ENCODE peak calls at places on chromosomes 13 and 19, in four cellular contexts. One of them, this sample, is unnamed.
A peak's percentile ranks its signal among the peaks of the same experiment; 100 is the strongest.

GRCh38 chr19:8655340-8655709 is 24.9 kb downstream of the NFILZ start:
- DNase-seq in kidney tubule cell: no peak
- DNase-seq in neural crest cell: no peak
- DNase-seq in astrocyte of the spinal cord: no peak
- DNase-seq in this sample: no peak

GRCh38 chr19:16111909-16112752 is 442 bp downstream of the RAB8A start:
- DNase-seq in kidney tubule cell: no peak
- DNase-seq in astrocyte of the spinal cord: no peak
- DNase-seq in neural crest cell: no peak
- DNase-seq in this sample: peak; percentile 22

GRCh38 chr13:25046985-25047660 is 48.8 kb upstream of the PABPC3 start:
- DNase-seq in neural crest cell: peak; percentile 67
- DNase-seq in astrocyte of the spinal cord: peak; percentile 34
- DNase-seq in kidney tubule cell: peak; percentile 18
- DNase-seq in this sample: no peak

GRCh38 chr19:772730-773436 is 22.0 kb downstream of the MISP start:
- DNase-seq in kidney tubule cell: peak; percentile 57
- DNase-seq in neural crest cell: no peak
- DNase-seq in astrocyte of the spinal cord: no peak
- DNase-seq in this sample: no peak

GRCh38 chr19:15449620-15450527 is at the start of gene WIZ:
- DNase-seq in kidney tubule cell: peak; percentile 79
- DNase-seq in astrocyte of the spinal cord: peak; percentile 74
- DNase-seq in neural crest cell: peak; percentile 72
- DNase-seq in this sample: peak; percentile 94

GRCh38 chr19:31613683-31614219 is 264.5 kb upstream of the TSHZ3 start:
- DNase-seq in neural crest cell: no peak
- DNase-seq in astrocyte of the spinal cord: no peak
- DNase-seq in kidney tubule cell: no peak
- DNase-seq in this sample: no peak

GRCh38 chr13:100146534-100146933 is 57.6 kb downstream of the PCCA start:
- DNase-seq in neural crest cell: no peak
- DNase-seq in astrocyte of the spinal cord: no peak
- DNase-seq in kidney tubule cell: no peak
- DNase-seq in this sample: no peak

GRCh38 chr19:49528211-49528771 is 488 bp downstream of the RCN3 start:
- DNase-seq in astrocyte of the spinal cord: no peak
- DNase-seq in kidney tubule cell: no peak
- DNase-seq in neural crest cell: no peak
- DNase-seq in this sample: no peak

GRCh38 chr13:31195616-31196015 is 4.2 kb upstream of the B3GLCT start:
- DNase-seq in astrocyte of the spinal cord: no peak
- DNase-seq in kidney tubule cell: no peak
- DNase-seq in neural crest cell: no peak
- DNase-seq in this sample: no peak

GRCh38 chr19:5996102-5996501 is 18.2 kb upstream of the RANBP3 start:
- DNase-seq in astrocyte of the spinal cord: no peak
- DNase-seq in kidney tubule cell: no peak
- DNase-seq in neural crest cell: no peak
- DNase-seq in this sample: no peak

GRCh38 chr19:628168-628567 is 5.2 kb downstream of the POLRMT start:
- DNase-seq in kidney tubule cell: no peak
- DNase-seq in astrocyte of the spinal cord: no peak
- DNase-seq in neural crest cell: no peak
- DNase-seq in this sample: no peak

GRCh38 chr13:111927181-111927540 is 139.8 kb upstream of the SOX1 start:
- DNase-seq in astrocyte of the spinal cord: no peak
- DNase-seq in neural crest cell: no peak
- DNase-seq in kidney tubule cell: no peak
- DNase-seq in this sample: no peak

GRCh38 chr13:49874430-49874829 is 61.7 kb downstream of the SPRYD7 start:
- DNase-seq in astrocyte of the spinal cord: no peak
- DNase-seq in kidney tubule cell: no peak
- DNase-seq in neural crest cell: no peak
- DNase-seq in this sample: no peak

GRCh38 chr13:112345826-112346172 is 30.4 kb upstream of the SPACA7 start:
- DNase-seq in astrocyte of the spinal cord: no peak
- DNase-seq in kidney tubule cell: no peak
- DNase-seq in neural crest cell: no peak
- DNase-seq in this sample: no peak

GRCh38 chr19:51688665-51689571 is 4.2 kb upstream of the SPACA6 start:
- DNase-seq in neural crest cell: peak; percentile 55
- DNase-seq in kidney tubule cell: peak; percentile 95
- DNase-seq in astrocyte of the spinal cord: peak; percentile 98
- DNase-seq in this sample: peak; percentile 64

GRCh38 chr13:40776232-40776631 is 5.2 kb upstream of the MRPS31 start:
- DNase-seq in kidney tubule cell: no peak
- DNase-seq in astrocyte of the spinal cord: no peak
- DNase-seq in neural crest cell: no peak
- DNase-seq in this sample: no peak

GRCh38 chr19:7928741-7929701 is 3.1 kb upstream of the CTXN1 start:
- DNase-seq in astrocyte of the spinal cord: peak; percentile 79
- DNase-seq in neural crest cell: peak; percentile 42
- DNase-seq in kidney tubule cell: peak; percentile 83
- DNase-seq in this sample: peak; percentile 73

GRCh38 chr13:32165791-32166190 is 134.2 kb downstream of the FRY start:
- DNase-seq in neural crest cell: no peak
- DNase-seq in astrocyte of the spinal cord: no peak
- DNase-seq in kidney tubule cell: no peak
- DNase-seq in this sample: no peak

GRCh38 chr19:3304871-3305423 is 61.4 kb upstream of the NFIC start:
- DNase-seq in astrocyte of the spinal cord: peak; percentile 59
- DNase-seq in neural crest cell: peak; percentile 88
- DNase-seq in kidney tubule cell: peak; percentile 66
- DNase-seq in this sample: peak; percentile 79

GRCh38 chr13:79709526-79709925 is 228.6 kb downstream of the NDFIP2 start:
- DNase-seq in neural crest cell: no peak
- DNase-seq in kidney tubule cell: no peak
- DNase-seq in astrocyte of the spinal cord: peak; percentile 34
- DNase-seq in this sample: no peak

GRCh38 chr13:26445092-26445491 is 112.4 kb upstream of the WASF3 start:
- DNase-seq in astrocyte of the spinal cord: no peak
- DNase-seq in kidney tubule cell: no peak
- DNase-seq in neural crest cell: no peak
- DNase-seq in this sample: no peak

GRCh38 chr19:2145831-2146241 is 5.5 kb downstream of the AP3D1 start:
- DNase-seq in astrocyte of the spinal cord: no peak
- DNase-seq in neural crest cell: no peak
- DNase-seq in kidney tubule cell: no peak
- DNase-seq in this sample: no peak

GRCh38 chr13:28626266-28626665 is 32.7 kb upstream of the POMP start:
- DNase-seq in astrocyte of the spinal cord: no peak
- DNase-seq in neural crest cell: no peak
- DNase-seq in kidney tubule cell: no peak
- DNase-seq in this sample: no peak

GRCh38 chr19:5132698-5133651 is 164.1 kb downstream of the KDM4B start:
- DNase-seq in neural crest cell: no peak
- DNase-seq in kidney tubule cell: no peak
- DNase-seq in astrocyte of the spinal cord: no peak
- DNase-seq in this sample: no peak

GRCh38 chr19:57719424-57719823 is 8.0 kb downstream of the ZNF671 start:
- DNase-seq in astrocyte of the spinal cord: no peak
- DNase-seq in kidney tubule cell: no peak
- DNase-seq in neural crest cell: no peak
- DNase-seq in this sample: no peak

GRCh38 chr19:3710265-3710812 is 2.2 kb downstream of the TJP3 start:
- DNase-seq in kidney tubule cell: peak; percentile 94
- DNase-seq in astrocyte of the spinal cord: peak; percentile 34
- DNase-seq in neural crest cell: no peak
- DNase-seq in this sample: peak; percentile 86

GRCh38 chr13:51815848-51816247 is 11.9 kb upstream of the DHRS12 start:
- DNase-seq in neural crest cell: no peak
- DNase-seq in astrocyte of the spinal cord: no peak
- DNase-seq in kidney tubule cell: no peak
- DNase-seq in this sample: no peak

GRCh38 chr13:71786815-71787214 is 80.2 kb downstream of the DACH1 start:
- DNase-seq in astrocyte of the spinal cord: no peak
- DNase-seq in kidney tubule cell: no peak
- DNase-seq in neural crest cell: no peak
- DNase-seq in this sample: no peak

GRCh38 chr13:99766641-99767045 is 204.9 kb downstream of the ZIC5 start:
- DNase-seq in kidney tubule cell: peak; percentile 23
- DNase-seq in neural crest cell: no peak
- DNase-seq in astrocyte of the spinal cord: no peak
- DNase-seq in this sample: no peak

GRCh38 chr13:45490068-45490467 is 25.3 kb downstream of the COG3 start:
- DNase-seq in neural crest cell: no peak
- DNase-seq in astrocyte of the spinal cord: no peak
- DNase-seq in kidney tubule cell: peak; percentile 4
- DNase-seq in this sample: no peak